ENCODE peak calls at places on chromosomes 5 and 9, in eight cellular contexts. L, Q, J, D, X, Z, C and F are unnamed samples.

GRCh38 chr9:6901179-6901578 is 143.4 kb downstream of the KDM4C start:
- DNase-seq in Q (no peak), X (no peak), J (no peak), C (no peak), Z (no peak), L (no peak), D (no peak), F (no peak)

GRCh38 chr5:43601454-43602260 is 1.3 kb upstream of the NNT start:
- DNase-seq in X (peak), L (no peak), C (no peak), D (peak), J (no peak), Q (no peak), Z (peak), F (no peak)

GRCh38 chr5:167574381-167574780 is 717.1 kb upstream of the WWC1 start:
- DNase-seq in X (no peak), J (no peak), D (no peak), Q (no peak), L (no peak), Z (no peak), C (no peak), F (no peak)

GRCh38 chr9:99090366-99091130 is 14.4 kb upstream of the TGFBR1 start:
- DNase-seq in C (no peak), L (no peak), D (no peak), J (no peak), Q (no peak), X (no peak), Z (no peak), F (no peak)

GRCh38 chr5:163578652-163579051 is 73.2 kb downstream of the MAT2B start:
- DNase-seq in X (no peak), L (no peak), C (no peak), J (no peak), Z (no peak), Q (no peak), D (no peak), F (no peak)

GRCh38 chr5:83552275-83552674 is 80.7 kb downstream of the VCAN start:
- DNase-seq in Q (no peak), Z (no peak), J (no peak), C (no peak), D (no peak), L (no peak), X (no peak), F (no peak)

GRCh38 chr9:27151693-27152397 is 42.8 kb downstream of the TEK start:
- DNase-seq in D (no peak), X (no peak), J (no peak), Z (peak), Q (no peak), C (no peak), L (no peak), F (no peak)

GRCh38 chr5:150412319-150413175 is at the start of gene CD74:
- DNase-seq in D (no peak), X (no peak), L (peak), Q (peak), C (peak), J (peak), Z (peak), F (peak)

GRCh38 chr9:130366072-130366471 is 78.7 kb upstream of the ASS1 start:
- DNase-seq in J (no peak), C (no peak), D (no peak), Q (no peak), L (no peak), X (no peak), Z (no peak), F (no peak)

GRCh38 chr9:136442330-136442729 is 2.7 kb upstream of the INPP5E start:
- DNase-seq in X (no peak), Q (no peak), C (no peak), L (no peak), D (no peak), J (no peak), Z (no peak), F (no peak)

GRCh38 chr5:34495178-34495577 is 160.9 kb upstream of the RAI14 start:
- DNase-seq in Z (no peak), Q (no peak), X (no peak), C (no peak), J (no peak), L (no peak), D (no peak), F (no peak)

GRCh38 chr9:18238254-18238653 is 235.7 kb upstream of the ADAMTSL1 start:
- DNase-seq in L (no peak), C (no peak), X (no peak), J (no peak), Z (peak), D (no peak), Q (no peak), F (no peak)

GRCh38 chr5:134370306-134370870 is 981 bp upstream of the UBE2B start:
- DNase-seq in X (no peak), J (no peak), Z (no peak), L (peak), D (no peak), Q (no peak), C (no peak), F (no peak)

GRCh38 chr9:86946712-86947145 is 577 bp downstream of the GAS1 start:
- DNase-seq in Q (peak), Z (peak), D (peak), J (no peak), L (peak), C (peak), X (no peak), F (peak)

GRCh38 chr5:136191304-136192014 is 1.5 kb downstream of the SMIM32 start:
- DNase-seq in C (no peak), J (no peak), Z (no peak), L (no peak), X (no peak), D (no peak), Q (no peak), F (no peak)

GRCh38 chr5:96387616-96388015 is 45.4 kb downstream of the PCSK1 start:
- DNase-seq in L (no peak), Q (no peak), Z (no peak), C (no peak), X (no peak), J (no peak), D (no peak), F (no peak)

GRCh38 chr5:17019324-17019723 is 83.2 kb upstream of the MYO10 start:
- DNase-seq in Z (no peak), L (no peak), C (no peak), Q (no peak), D (no peak), X (no peak), J (no peak), F (no peak)

GRCh38 chr9:136403538-136403914 is 3.6 kb upstream of the SNAPC4 start:
- DNase-seq in Z (no peak), Q (peak), L (peak), D (no peak), X (no peak), J (no peak), C (peak), F (peak)

GRCh38 chr9:135296783-135297715 is 182.5 kb upstream of the PPP1R26 start:
- DNase-seq in Q (no peak), L (no peak), D (peak), X (peak), C (no peak), J (no peak), Z (no peak), F (no peak)

GRCh38 chr9:130276121-130276520 is 10.6 kb downstream of the HMCN2 start:
- DNase-seq in Z (peak), D (no peak), Q (no peak), X (no peak), J (no peak), L (no peak), C (no peak), F (no peak)

GRCh38 chr5:15106530-15107283 is 235.1 kb upstream of the ANKH start:
- DNase-seq in J (no peak), Q (no peak), D (no peak), X (no peak), C (no peak), Z (no peak), L (no peak), F (no peak)

GRCh38 chr5:178078197-178078995 is 34.9 kb upstream of the N4BP3 start:
- DNase-seq in D (no peak), Z (peak), Q (no peak), L (no peak), J (no peak), C (no peak), X (no peak), F (no peak)

GRCh38 chr9:2493106-2493505 is 128.5 kb upstream of the VLDLR start:
- DNase-seq in J (no peak), C (no peak), L (no peak), Z (no peak), X (no peak), Q (no peak), D (no peak), F (no peak)

GRCh38 chr5:80957031-80957761 is 3.0 kb upstream of the RASGRF2 start:
- DNase-seq in C (no peak), J (no peak), D (peak), Q (no peak), X (peak), Z (peak), L (no peak), F (no peak)

GRCh38 chr5:160508780-160509361 is 87.2 kb downstream of the PTTG1 start:
- DNase-seq in D (peak), C (peak), J (no peak), Z (peak), L (peak), X (peak), Q (peak), F (peak)

GRCh38 chr9:297104-297794 is 82.6 kb downstream of the DOCK8 start:
- DNase-seq in C (no peak), L (peak), Z (no peak), Q (no peak), J (no peak), X (no peak), D (no peak), F (no peak)

GRCh38 chr5:38845555-38846378 is at the start of gene OSMR:
- DNase-seq in X (peak), J (peak), Z (peak), D (no peak), L (peak), Q (no peak), C (peak), F (no peak)